ENCODE peak calls at places on chromosomes 1 and 21, in six cellular contexts. One of them, this sample, is unnamed.

GRCh38 chr1:148354284-148354869 is 128.7 kb downstream of the PPIAL4G start:
- DNase-seq in AG04450: no peak
- DNase-seq in brain microvascular endothelial cell: no peak
- DNase-seq in fibroblast of lung: no peak
- DNase-seq in left ventricle myocardium inferior: no peak
- DNase-seq in lung: no peak
- DNase-seq in this sample: no peak

GRCh38 chr21:25646541-25646940 is 7.5 kb downstream of the JAM2 start:
- DNase-seq in left ventricle myocardium inferior: no peak
- DNase-seq in lung: no peak
- DNase-seq in brain microvascular endothelial cell: no peak
- DNase-seq in fibroblast of lung: no peak
- DNase-seq in AG04450: no peak
- DNase-seq in this sample: no peak

GRCh38 chr1:6419803-6420593 is at the start of gene HES2:
- DNase-seq in left ventricle myocardium inferior: no peak
- DNase-seq in brain microvascular endothelial cell: no peak
- DNase-seq in lung: no peak
- DNase-seq in AG04450: no peak
- DNase-seq in fibroblast of lung: no peak
- DNase-seq in this sample: peak

GRCh38 chr21:32285476-32285875 is 6.6 kb upstream of the MIS18A start:
- DNase-seq in fibroblast of lung: no peak
- DNase-seq in lung: no peak
- DNase-seq in left ventricle myocardium inferior: no peak
- DNase-seq in brain microvascular endothelial cell: no peak
- DNase-seq in AG04450: no peak
- DNase-seq in this sample: no peak

GRCh38 chr1:206909167-206909882 is 12.1 kb downstream of the IL24 start:
- DNase-seq in brain microvascular endothelial cell: no peak
- DNase-seq in fibroblast of lung: no peak
- DNase-seq in left ventricle myocardium inferior: peak
- DNase-seq in AG04450: no peak
- DNase-seq in lung: peak
- DNase-seq in this sample: peak

GRCh38 chr1:243421784-243422183 is 165.9 kb downstream of the SDCCAG8 start:
- DNase-seq in AG04450: peak
- DNase-seq in lung: peak
- DNase-seq in brain microvascular endothelial cell: peak
- DNase-seq in left ventricle myocardium inferior: no peak
- DNase-seq in fibroblast of lung: peak
- DNase-seq in this sample: peak

GRCh38 chr1:125080077-125080476 is 3895.3 kb downstream of the SRGAP2C start:
- DNase-seq in left ventricle myocardium inferior: no peak
- DNase-seq in fibroblast of lung: no peak
- DNase-seq in brain microvascular endothelial cell: no peak
- DNase-seq in AG04450: no peak
- DNase-seq in lung: no peak
- DNase-seq in this sample: no peak

GRCh38 chr1:109640285-109640865 is 15.5 kb upstream of the GSTM4 start:
- DNase-seq in fibroblast of lung: peak
- DNase-seq in brain microvascular endothelial cell: peak
- DNase-seq in AG04450: no peak
- DNase-seq in left ventricle myocardium inferior: peak
- DNase-seq in lung: peak
- DNase-seq in this sample: peak

GRCh38 chr1:244056602-244057001 is 5.5 kb downstream of the ZBTB18 start:
- DNase-seq in fibroblast of lung: no peak
- DNase-seq in AG04450: no peak
- DNase-seq in lung: no peak
- DNase-seq in brain microvascular endothelial cell: no peak
- DNase-seq in left ventricle myocardium inferior: no peak
- DNase-seq in this sample: no peak

GRCh38 chr1:118210051-118210722 is 25.2 kb upstream of the SPAG17 start:
- DNase-seq in left ventricle myocardium inferior: no peak
- DNase-seq in AG04450: no peak
- DNase-seq in lung: no peak
- DNase-seq in fibroblast of lung: no peak
- DNase-seq in brain microvascular endothelial cell: no peak
- DNase-seq in this sample: peak

GRCh38 chr1:232859216-232859615 is 54.0 kb downstream of the MAP10 start:
- DNase-seq in lung: no peak
- DNase-seq in left ventricle myocardium inferior: no peak
- DNase-seq in AG04450: no peak
- DNase-seq in fibroblast of lung: no peak
- DNase-seq in brain microvascular endothelial cell: no peak
- DNase-seq in this sample: no peak

GRCh38 chr1:94974824-94975223 is 47.9 kb upstream of the CNN3 start:
- DNase-seq in left ventricle myocardium inferior: no peak
- DNase-seq in AG04450: no peak
- DNase-seq in brain microvascular endothelial cell: peak
- DNase-seq in lung: no peak
- DNase-seq in fibroblast of lung: peak
- DNase-seq in this sample: peak

GRCh38 chr1:168304865-168305264 is 24.2 kb downstream of the TBX19 start:
- DNase-seq in fibroblast of lung: no peak
- DNase-seq in left ventricle myocardium inferior: no peak
- DNase-seq in lung: no peak
- DNase-seq in brain microvascular endothelial cell: no peak
- DNase-seq in AG04450: no peak
- DNase-seq in this sample: no peak

GRCh38 chr1:168303716-168304540 is 23.3 kb downstream of the TBX19 start:
- DNase-seq in AG04450: no peak
- DNase-seq in lung: no peak
- DNase-seq in brain microvascular endothelial cell: no peak
- DNase-seq in left ventricle myocardium inferior: no peak
- DNase-seq in fibroblast of lung: no peak
- DNase-seq in this sample: no peak

GRCh38 chr1:168300626-168301025 is 19.9 kb downstream of the TBX19 start:
- DNase-seq in left ventricle myocardium inferior: no peak
- DNase-seq in AG04450: no peak
- DNase-seq in fibroblast of lung: no peak
- DNase-seq in brain microvascular endothelial cell: no peak
- DNase-seq in lung: no peak
- DNase-seq in this sample: no peak

GRCh38 chr1:168298446-168298845 is 17.8 kb downstream of the TBX19 start:
- DNase-seq in AG04450: no peak
- DNase-seq in lung: no peak
- DNase-seq in fibroblast of lung: no peak
- DNase-seq in brain microvascular endothelial cell: no peak
- DNase-seq in left ventricle myocardium inferior: no peak
- DNase-seq in this sample: no peak

DNA sequence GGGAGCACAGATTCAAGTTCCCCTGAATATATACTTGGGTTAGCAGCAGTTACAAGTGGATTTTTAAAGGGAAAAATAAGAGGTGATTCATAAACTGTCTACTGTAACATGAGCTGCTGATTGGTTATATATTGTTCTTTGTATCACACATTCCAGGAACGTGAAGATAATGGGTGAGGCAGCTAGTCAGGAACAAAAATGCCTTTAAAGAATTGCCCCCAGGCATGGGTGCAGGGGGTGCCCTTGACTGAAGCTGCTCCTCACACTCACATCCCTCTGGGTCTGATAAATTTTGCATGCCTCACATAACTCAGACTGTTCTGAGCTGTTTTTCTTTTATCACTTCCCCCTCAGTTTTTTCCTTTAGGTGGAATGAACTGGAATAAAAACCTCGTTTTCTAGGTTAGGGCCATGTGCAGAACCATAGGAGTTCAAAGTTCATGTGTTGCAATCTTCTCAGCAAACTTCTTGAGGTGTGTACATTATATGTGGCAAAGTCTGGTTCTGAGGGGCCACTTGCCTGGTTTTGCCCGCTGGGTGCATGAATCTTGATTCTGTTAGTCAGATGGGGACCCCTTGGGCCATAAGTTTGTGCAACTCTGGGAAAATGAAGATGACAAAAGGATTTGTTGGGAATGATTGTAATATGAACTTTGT is 21.1 kb downstream of the TBX19 start:
- DNase-seq in lung: no peak
- DNase-seq in left ventricle myocardium inferior: no peak
- DNase-seq in AG04450: no peak
- DNase-seq in fibroblast of lung: peak
- DNase-seq in brain microvascular endothelial cell: peak
- DNase-seq in this sample: peak
- TF ChIP-seq CTCF in lung: no peak
- TF ChIP-seq CTCF in left ventricle myocardium inferior: no peak
- TF ChIP-seq CTCF in AG04450: no peak
- TF ChIP-seq CTCF in fibroblast of lung: no peak
- TF ChIP-seq CTCF in brain microvascular endothelial cell: no peak
- TF ChIP-seq CTCF in this sample: no peak

DNA sequence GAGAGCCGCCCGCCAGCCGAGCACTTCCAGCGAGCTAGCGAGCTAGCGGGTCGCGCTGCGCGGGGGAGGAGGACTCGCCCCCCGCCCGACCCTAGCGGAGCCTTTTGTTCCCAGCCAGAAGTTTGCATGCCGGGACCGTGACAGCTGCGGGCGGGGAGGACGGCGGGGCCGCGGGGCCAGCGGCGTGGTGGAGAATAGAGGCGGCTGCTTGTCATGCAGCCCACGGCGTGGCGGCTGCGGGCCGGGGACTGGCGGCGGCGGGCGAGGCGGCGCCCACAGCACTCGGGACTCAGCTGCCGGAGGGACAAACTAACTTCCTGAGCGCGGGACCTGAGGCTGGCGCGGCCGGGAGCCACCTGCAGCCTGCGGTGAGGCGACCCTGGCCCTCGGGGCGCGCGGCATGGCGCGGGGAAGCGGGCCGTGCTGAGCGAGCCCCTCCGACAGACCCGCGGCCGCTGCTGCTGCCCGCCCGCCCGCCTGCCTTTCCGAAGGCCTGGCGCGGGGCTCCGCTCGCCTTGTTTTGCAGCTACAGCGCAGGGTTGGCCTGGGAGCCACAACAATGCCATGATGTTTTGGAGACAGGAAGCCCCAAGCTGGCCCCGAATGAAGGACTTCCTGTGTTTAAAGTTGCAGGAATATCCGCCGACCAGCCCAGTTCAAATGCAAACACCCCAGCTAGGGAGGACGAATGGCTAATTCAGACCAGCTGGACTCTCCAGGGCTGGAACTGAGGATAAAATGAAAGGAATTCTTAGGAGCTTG is 82.2 kb upstream of the BMP8A start:
- DNase-seq in brain microvascular endothelial cell: peak
- DNase-seq in AG04450: no peak
- DNase-seq in lung: peak
- DNase-seq in left ventricle myocardium inferior: peak
- DNase-seq in fibroblast of lung: peak
- DNase-seq in this sample: no peak
- H3K27ac ChIP-seq in brain microvascular endothelial cell: peak
- H3K27ac ChIP-seq in AG04450: peak
- H3K27ac ChIP-seq in lung: peak
- H3K27ac ChIP-seq in left ventricle myocardium inferior: peak
- H3K27ac ChIP-seq in fibroblast of lung: peak
- H3K27ac ChIP-seq in this sample: peak

DNA sequence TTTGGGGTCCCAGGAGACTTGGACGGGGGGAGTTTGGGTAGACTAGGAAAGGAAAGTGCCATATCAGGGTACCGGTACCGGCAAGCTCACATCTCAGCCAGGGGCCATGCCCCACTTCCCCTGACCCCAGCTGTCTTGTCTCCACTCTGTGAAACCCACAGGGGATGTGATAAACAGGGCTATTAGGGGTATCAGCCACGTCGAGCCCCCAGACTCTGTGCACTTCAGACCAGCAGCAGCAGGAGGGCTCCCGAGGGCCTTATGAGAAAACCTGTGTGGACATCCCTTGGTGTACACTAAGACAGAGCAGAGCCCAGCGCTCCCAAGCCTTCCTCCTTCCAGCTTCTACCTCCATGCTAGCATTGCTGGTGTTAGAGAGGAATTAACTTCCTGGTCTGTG is 46.3 kb downstream of the TNNT2 start:
- DNase-seq in lung: no peak
- DNase-seq in left ventricle myocardium inferior: no peak
- DNase-seq in fibroblast of lung: no peak
- DNase-seq in AG04450: no peak
- DNase-seq in brain microvascular endothelial cell: no peak
- DNase-seq in this sample: no peak
- TF ChIP-seq CTCF in lung: no peak
- TF ChIP-seq CTCF in left ventricle myocardium inferior: no peak
- TF ChIP-seq CTCF in fibroblast of lung: no peak
- TF ChIP-seq CTCF in AG04450: no peak
- TF ChIP-seq CTCF in brain microvascular endothelial cell: no peak
- TF ChIP-seq CTCF in this sample: no peak

DNA sequence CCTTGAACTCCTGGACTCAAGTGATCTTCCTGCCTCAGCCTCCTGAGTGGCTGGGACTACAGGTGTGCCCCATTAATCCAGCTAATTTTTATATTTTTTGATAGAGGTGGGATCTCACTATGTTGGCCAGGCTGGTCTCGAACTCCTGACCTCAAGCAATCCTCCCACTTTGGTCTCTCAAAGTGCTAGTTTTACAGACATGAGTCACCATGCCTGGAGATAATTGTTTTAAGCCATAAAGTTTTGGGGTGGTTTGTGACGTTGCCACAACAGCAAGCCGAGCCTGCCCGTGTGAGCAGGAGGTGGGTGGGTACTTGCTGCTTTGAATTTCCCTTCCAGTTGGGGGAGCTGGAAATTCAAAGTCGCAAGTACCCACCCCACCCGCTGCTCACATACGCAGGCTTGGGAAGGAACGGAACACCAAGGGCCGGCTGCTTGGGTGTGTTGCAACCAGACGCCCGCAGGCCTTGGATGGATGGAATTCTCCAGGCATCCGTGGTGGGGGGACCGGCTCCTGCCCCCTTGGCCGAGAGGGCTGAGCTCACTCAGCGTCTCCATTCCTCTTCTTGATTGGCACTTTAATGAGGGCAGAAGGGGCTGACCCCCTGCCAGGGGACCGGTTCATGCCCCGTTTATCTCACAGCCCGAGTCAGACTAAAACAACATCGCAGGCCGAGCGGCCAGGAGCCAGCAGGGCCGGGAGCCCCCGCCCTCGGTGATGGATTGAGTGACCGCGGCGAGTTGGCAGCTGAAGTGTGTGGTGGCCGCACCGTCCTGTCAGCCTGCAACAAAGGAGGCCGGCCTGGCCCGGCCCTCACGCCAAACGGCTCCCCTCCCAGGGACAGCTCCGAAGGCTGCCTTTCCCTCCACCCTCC is 78.1 kb downstream of the DHRS3 start:
- DNase-seq in left ventricle myocardium inferior: peak
- DNase-seq in lung: peak
- DNase-seq in brain microvascular endothelial cell: peak
- DNase-seq in fibroblast of lung: peak
- DNase-seq in AG04450: peak
- DNase-seq in this sample: peak
- H3K27ac ChIP-seq in left ventricle myocardium inferior: peak
- H3K27ac ChIP-seq in lung: peak
- H3K27ac ChIP-seq in brain microvascular endothelial cell: peak
- H3K27ac ChIP-seq in fibroblast of lung: peak
- H3K27ac ChIP-seq in AG04450: peak
- H3K27ac ChIP-seq in this sample: peak

GRCh38 chr1:240363315-240363714 is 248.6 kb downstream of the GREM2 start:
- DNase-seq in fibroblast of lung: no peak
- DNase-seq in lung: no peak
- DNase-seq in left ventricle myocardium inferior: no peak
- DNase-seq in brain microvascular endothelial cell: no peak
- DNase-seq in AG04450: no peak
- DNase-seq in this sample: no peak
- TF ChIP-seq CTCF in fibroblast of lung: no peak
- TF ChIP-seq CTCF in lung: no peak
- TF ChIP-seq CTCF in left ventricle myocardium inferior: no peak
- TF ChIP-seq CTCF in brain microvascular endothelial cell: no peak
- TF ChIP-seq CTCF in AG04450: no peak
- TF ChIP-seq CTCF in this sample: no peak

This sample was measured in RWPE1.